ENCODE peak calls at places on chromosome 17, in five cellular contexts. One of them, this sample, is unnamed.

GRCh38 chr17:65560628-65561371 is 648 bp downstream of the AXIN2 start:
- DNase-seq in sigmoid colon: peak; percentile 94
- DNase-seq in left lung: peak; percentile 85
- DNase-seq in DND-41: peak; percentile 88
- DNase-seq in Peyer's patch: peak; percentile 90
- DNase-seq in this sample: peak; percentile 78

GRCh38 chr17:49738456-49739163 is 25.3 kb downstream of the FAM117A start:
- DNase-seq in Peyer's patch: no peak
- DNase-seq in DND-41: no peak
- DNase-seq in left lung: no peak
- DNase-seq in sigmoid colon: no peak
- DNase-seq in this sample: no peak

GRCh38 chr17:72406501-72406900 is 285.7 kb downstream of the SOX9 start:
- DNase-seq in left lung: no peak
- DNase-seq in sigmoid colon: no peak
- DNase-seq in Peyer's patch: no peak
- DNase-seq in DND-41: no peak
- DNase-seq in this sample: no peak

GRCh38 chr17:51435171-51435552 is 174.8 kb downstream of the UTP18 start:
- DNase-seq in left lung: no peak
- DNase-seq in DND-41: no peak
- DNase-seq in Peyer's patch: no peak
- DNase-seq in sigmoid colon: no peak
- DNase-seq in this sample: no peak

GRCh38 chr17:76204277-76204676 is 36.0 kb downstream of the RNF157 start:
- DNase-seq in left lung: no peak
- DNase-seq in DND-41: no peak
- DNase-seq in sigmoid colon: no peak
- DNase-seq in Peyer's patch: no peak
- DNase-seq in this sample: no peak

GRCh38 chr17:59845595-59846390 is 47.0 kb downstream of the TUBD1 start:
- DNase-seq in DND-41: no peak
- DNase-seq in sigmoid colon: peak; percentile 69
- DNase-seq in Peyer's patch: peak; percentile 81
- DNase-seq in left lung: peak; percentile 66
- DNase-seq in this sample: peak; percentile 69

GRCh38 chr17:49901460-49902331 is 53.8 kb upstream of the TAC4 start:
- DNase-seq in left lung: no peak
- DNase-seq in sigmoid colon: no peak
- DNase-seq in Peyer's patch: no peak
- DNase-seq in DND-41: no peak
- DNase-seq in this sample: no peak

GRCh38 chr17:14745122-14745521 is 444.2 kb downstream of the HS3ST3B1 start:
- DNase-seq in sigmoid colon: no peak
- DNase-seq in DND-41: no peak
- DNase-seq in Peyer's patch: no peak
- DNase-seq in left lung: no peak
- DNase-seq in this sample: no peak

GRCh38 chr17:35160354-35161201 is 13.0 kb downstream of the UNC45B start:
- DNase-seq in DND-41: no peak
- DNase-seq in left lung: no peak
- DNase-seq in Peyer's patch: no peak
- DNase-seq in sigmoid colon: no peak
- DNase-seq in this sample: peak; percentile 48

GRCh38 chr17:31580331-31581021 is 189.0 kb downstream of the RAB11FIP4 start:
- DNase-seq in sigmoid colon: no peak
- DNase-seq in DND-41: no peak
- DNase-seq in Peyer's patch: no peak
- DNase-seq in left lung: peak; percentile 68
- DNase-seq in this sample: no peak

GRCh38 chr17:76920364-76921139 is 52.3 kb downstream of the MGAT5B start:
- DNase-seq in Peyer's patch: no peak
- DNase-seq in DND-41: no peak
- DNase-seq in left lung: no peak
- DNase-seq in sigmoid colon: no peak
- DNase-seq in this sample: no peak

GRCh38 chr17:79730769-79731483 is at the start of gene ENPP7:
- DNase-seq in Peyer's patch: peak; percentile 80
- DNase-seq in DND-41: no peak
- DNase-seq in left lung: no peak
- DNase-seq in sigmoid colon: no peak
- DNase-seq in this sample: no peak

GRCh38 chr17:79730437-79730768 is 340 bp upstream of the ENPP7 start:
- DNase-seq in Peyer's patch: no peak
- DNase-seq in DND-41: no peak
- DNase-seq in left lung: no peak
- DNase-seq in sigmoid colon: no peak
- DNase-seq in this sample: no peak

GRCh38 chr17:79732804-79733691 is 2.3 kb downstream of the ENPP7 start:
- DNase-seq in DND-41: peak; percentile 46
- DNase-seq in sigmoid colon: no peak
- DNase-seq in left lung: peak; percentile 61
- DNase-seq in Peyer's patch: peak; percentile 72
- DNase-seq in this sample: peak; percentile 75

GRCh38 chr17:79733692-79734070 is 2.9 kb downstream of the ENPP7 start:
- DNase-seq in DND-41: no peak
- DNase-seq in Peyer's patch: no peak
- DNase-seq in sigmoid colon: no peak
- DNase-seq in left lung: no peak
- DNase-seq in this sample: no peak

GRCh38 chr17:79732246-79732645 is 1.5 kb downstream of the ENPP7 start:
- DNase-seq in left lung: no peak
- DNase-seq in sigmoid colon: no peak
- DNase-seq in Peyer's patch: no peak
- DNase-seq in DND-41: no peak
- DNase-seq in this sample: no peak
- H3K4me3 ChIP-seq in left lung: no peak overlapping the region
- H3K4me3 ChIP-seq in sigmoid colon: no peak overlapping the region
- H3K4me3 ChIP-seq in Peyer's patch: peak overlapping the region; percentile 26
- H3K4me3 ChIP-seq in DND-41: no peak overlapping the region
- H3K4me3 ChIP-seq in this sample: no peak overlapping the region

DNA sequence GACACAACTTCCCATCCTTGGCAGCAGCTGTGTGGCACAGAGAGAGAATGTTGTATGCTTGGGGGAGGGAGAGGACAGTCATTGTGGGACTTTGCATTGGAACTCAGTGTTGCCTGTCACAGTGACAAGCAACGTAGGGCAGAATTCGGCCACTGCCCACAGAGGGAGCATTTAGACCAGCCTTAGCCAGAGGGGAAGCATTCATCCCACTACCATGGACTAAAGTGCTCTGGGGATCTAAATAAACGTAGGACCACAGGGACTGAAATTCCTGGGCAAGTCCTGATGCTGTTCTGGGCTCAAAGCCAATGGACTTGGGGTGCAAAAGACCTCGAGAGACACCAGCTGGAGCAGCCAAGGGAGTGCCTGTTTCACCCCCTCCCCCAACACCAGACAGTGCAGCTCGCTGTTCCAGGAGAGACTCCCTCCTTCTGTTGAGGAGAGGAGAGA is 44.9 kb downstream of the ABCA8 start:
- DNase-seq in sigmoid colon: peak; percentile 70
- DNase-seq in Peyer's patch: no peak
- DNase-seq in DND-41: no peak
- DNase-seq in left lung: no peak
- DNase-seq in this sample: no peak
- H3K27ac ChIP-seq in sigmoid colon: peak overlapping the region; percentile 60
- H3K27ac ChIP-seq in Peyer's patch: peak overlapping the region; percentile 39
- H3K27ac ChIP-seq in DND-41: no peak overlapping the region
- H3K27ac ChIP-seq in left lung: peak overlapping the region; percentile 84
- H3K27ac ChIP-seq in this sample: no peak overlapping the region

DNA sequence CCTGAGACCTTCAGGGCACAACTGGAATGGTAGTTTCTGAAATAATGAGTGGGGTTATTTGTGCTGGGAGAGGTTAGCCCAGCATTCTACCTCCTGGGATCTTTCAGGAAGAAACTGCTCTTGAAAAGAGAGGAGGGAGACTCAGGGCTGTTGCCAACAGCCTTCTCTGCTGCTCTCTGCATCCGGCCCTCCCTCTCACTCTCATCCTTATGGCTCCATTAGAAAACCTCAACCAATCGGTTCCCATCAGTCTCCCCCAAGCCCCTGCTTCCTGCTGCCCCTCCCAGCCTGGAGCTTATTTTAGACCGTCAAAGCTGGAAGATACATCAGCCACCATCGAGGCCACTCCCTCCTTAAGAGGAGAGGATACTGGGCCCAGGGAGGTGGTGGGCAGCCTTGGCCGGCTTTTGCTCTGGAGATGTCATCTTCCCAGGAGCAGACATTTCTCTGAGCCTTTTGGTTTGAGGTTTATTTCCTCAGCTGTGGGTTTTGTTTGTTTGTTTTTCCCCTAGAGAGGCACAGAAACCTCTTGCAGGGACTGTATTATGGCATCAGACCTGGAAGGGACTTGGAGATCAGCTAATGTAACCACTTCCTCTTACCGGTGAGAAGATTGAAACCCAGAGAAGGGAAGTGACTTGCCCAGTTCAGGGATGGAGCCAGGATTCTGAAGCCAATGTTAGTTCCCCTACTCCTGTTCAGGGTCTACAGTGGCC is 2.7 kb downstream of the MPRIP start:
- DNase-seq in DND-41: peak; percentile 75
- DNase-seq in Peyer's patch: peak; percentile 52
- DNase-seq in sigmoid colon: peak; percentile 74
- DNase-seq in left lung: no peak
- DNase-seq in this sample: no peak
- H3K4me3 ChIP-seq in DND-41: peak overlapping the region; percentile 75
- H3K4me3 ChIP-seq in Peyer's patch: no peak overlapping the region
- H3K4me3 ChIP-seq in sigmoid colon: no peak overlapping the region
- H3K4me3 ChIP-seq in left lung: peak overlapping the region; percentile 75
- H3K4me3 ChIP-seq in this sample: peak overlapping the region; percentile 90

GRCh38 chr17:81277938-81278693 is 17.0 kb downstream of the SLC38A10 start:
- DNase-seq in DND-41: no peak
- DNase-seq in sigmoid colon: no peak
- DNase-seq in Peyer's patch: no peak
- DNase-seq in left lung: no peak
- DNase-seq in this sample: no peak
- H3K27ac ChIP-seq in DND-41: no peak overlapping the region
- H3K27ac ChIP-seq in sigmoid colon: peak overlapping the region; percentile 76
- H3K27ac ChIP-seq in Peyer's patch: peak overlapping the region; percentile 43
- H3K27ac ChIP-seq in left lung: peak overlapping the region; percentile 19
- H3K27ac ChIP-seq in this sample: no peak overlapping the region

DNA sequence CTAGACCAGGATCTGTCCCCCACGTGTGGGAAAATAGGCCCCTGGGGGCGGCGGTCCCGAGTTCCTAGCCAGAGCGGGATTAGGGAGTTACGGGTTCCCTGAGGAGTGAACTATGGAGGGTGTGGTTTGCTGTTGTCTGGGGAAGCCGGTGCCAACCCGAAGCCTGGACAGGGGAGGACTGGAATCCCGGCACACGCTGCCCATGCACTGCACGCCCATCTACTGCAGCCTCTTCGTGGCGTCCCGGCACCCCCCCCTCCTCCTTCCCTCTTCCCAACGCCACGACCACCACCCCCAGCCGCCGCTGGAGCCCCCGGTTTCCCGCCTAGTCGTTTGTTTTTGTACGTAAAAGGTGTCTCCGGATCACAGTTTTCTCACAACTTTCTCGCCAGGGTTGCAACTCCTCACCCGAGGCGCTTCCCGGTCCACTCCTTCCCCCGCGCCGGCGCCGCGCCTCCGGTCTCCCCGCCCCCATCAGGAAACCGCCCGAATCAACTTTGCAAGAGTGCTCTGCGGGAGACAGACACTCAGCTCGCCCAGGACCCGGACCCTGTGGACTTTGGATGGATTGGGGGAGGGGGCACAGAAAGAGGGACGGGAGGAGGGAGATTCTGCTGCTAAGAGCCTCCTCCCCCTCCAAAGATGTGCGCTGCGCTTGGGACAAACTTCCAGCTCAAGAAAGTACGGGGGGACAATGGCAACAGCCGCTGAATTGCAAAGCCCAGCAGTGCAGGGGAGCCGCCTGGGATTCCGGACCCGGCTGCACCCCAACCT is 1.4 kb upstream of the LHX1 start:
- DNase-seq in left lung: no peak
- DNase-seq in sigmoid colon: no peak
- DNase-seq in DND-41: no peak
- DNase-seq in Peyer's patch: no peak
- DNase-seq in this sample: no peak
- H3K4me3 ChIP-seq in left lung: peak overlapping the region; percentile 3
- H3K4me3 ChIP-seq in sigmoid colon: no peak overlapping the region
- H3K4me3 ChIP-seq in DND-41: no peak overlapping the region
- H3K4me3 ChIP-seq in Peyer's patch: no peak overlapping the region
- H3K4me3 ChIP-seq in this sample: no peak overlapping the region

GRCh38 chr17:58329035-58329807 is 626 bp upstream of the TSPOAP1 start:
- DNase-seq in sigmoid colon: no peak
- DNase-seq in left lung: peak; percentile 86
- DNase-seq in DND-41: peak; percentile 93
- DNase-seq in Peyer's patch: peak; percentile 83
- DNase-seq in this sample: peak; percentile 70

GRCh38 chr17:58329808-58330543 is 1.4 kb upstream of the TSPOAP1 start:
- DNase-seq in sigmoid colon: no peak
- DNase-seq in left lung: no peak
- DNase-seq in Peyer's patch: no peak
- DNase-seq in DND-41: peak; percentile 58
- DNase-seq in this sample: peak; percentile 76

GRCh38 chr17:58327363-58328194 is 1.0 kb downstream of the TSPOAP1 start:
- DNase-seq in left lung: no peak
- DNase-seq in Peyer's patch: no peak
- DNase-seq in DND-41: no peak
- DNase-seq in sigmoid colon: no peak
- DNase-seq in this sample: peak; percentile 62

GRCh38 chr17:58326609-58327341 is 1.8 kb downstream of the TSPOAP1 start:
- DNase-seq in DND-41: peak; percentile 52
- DNase-seq in sigmoid colon: no peak
- DNase-seq in Peyer's patch: no peak
- DNase-seq in left lung: no peak
- DNase-seq in this sample: peak; percentile 30

GRCh38 chr17:58328195-58329034 is at the start of gene TSPOAP1:
- DNase-seq in Peyer's patch: peak; percentile 87
- DNase-seq in DND-41: peak; percentile 96
- DNase-seq in sigmoid colon: no peak
- DNase-seq in left lung: peak; percentile 59
- DNase-seq in this sample: peak; percentile 66
- H3K27ac ChIP-seq in Peyer's patch: peak within 1 kb of the TSS; percentile 59
- H3K27ac ChIP-seq in DND-41: peak within 1 kb of the TSS; percentile 98
- H3K27ac ChIP-seq in sigmoid colon: no peak within 1 kb of the TSS
- H3K27ac ChIP-seq in left lung: peak within 1 kb of the TSS; percentile 48
- H3K27ac ChIP-seq in this sample: peak within 1 kb of the TSS; percentile 99

DNA sequence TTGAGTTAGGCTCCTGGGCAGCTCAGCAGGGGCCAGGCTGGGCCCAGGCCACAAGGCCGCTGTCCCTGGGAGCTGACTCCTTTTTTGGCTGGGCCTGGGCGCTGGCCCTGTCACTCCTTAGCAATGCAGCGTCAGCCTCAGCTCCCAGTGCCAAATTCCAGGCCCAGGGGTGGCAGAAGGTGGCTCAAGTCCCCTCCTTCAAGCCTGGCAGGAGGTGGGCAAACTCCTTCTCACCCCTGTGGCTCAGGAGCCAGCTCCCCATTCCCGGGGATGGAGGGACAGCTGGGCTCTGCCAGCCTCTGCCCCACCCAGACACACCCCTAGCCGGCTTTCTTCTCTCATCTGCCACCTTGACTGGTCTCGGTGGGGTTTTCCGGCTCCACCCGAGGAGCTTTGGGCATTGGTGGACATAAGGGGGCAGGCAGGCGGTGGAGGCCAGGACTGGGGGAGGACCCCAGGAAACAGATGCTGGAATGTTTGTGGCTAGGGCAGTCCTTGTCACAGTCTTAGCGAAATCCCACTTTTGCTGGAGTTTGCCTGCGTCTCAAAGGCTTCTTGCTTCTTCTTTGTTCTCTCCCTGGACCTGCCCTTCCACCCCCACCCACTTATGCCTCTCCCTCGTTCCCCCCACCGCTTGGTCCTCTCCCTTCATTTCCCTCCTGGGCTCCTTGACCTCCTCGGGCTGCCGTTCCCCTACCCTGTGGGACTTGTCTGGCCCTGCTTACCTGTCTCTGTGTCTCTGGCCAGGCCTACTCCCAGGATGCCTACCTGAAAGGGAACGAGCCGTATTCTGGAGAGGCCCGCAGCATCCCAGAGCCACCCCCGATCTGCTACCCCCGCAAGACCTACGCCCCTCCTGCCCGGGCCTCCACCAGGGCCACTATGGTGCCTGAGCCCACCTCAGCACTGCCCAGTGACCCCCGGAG is 37.4 kb downstream of the ARHGAP23 start:
- DNase-seq in sigmoid colon: peak; percentile 92
- DNase-seq in left lung: no peak
- DNase-seq in Peyer's patch: no peak
- DNase-seq in DND-41: no peak
- DNase-seq in this sample: no peak
- H3K4me3 ChIP-seq in sigmoid colon: peak overlapping the region; percentile 50
- H3K4me3 ChIP-seq in left lung: peak overlapping the region; percentile 31
- H3K4me3 ChIP-seq in Peyer's patch: peak overlapping the region; percentile 21
- H3K4me3 ChIP-seq in DND-41: no peak overlapping the region
- H3K4me3 ChIP-seq in this sample: no peak overlapping the region

This sample was measured in CD4-positive, CD25-positive, alpha-beta regulatory T cell.